ENCODE peak calls at places on chromosomes 11 and 22, in five cellular contexts. D, Y, S, K and H are unnamed samples.

GRCh38 chr11:78898376-78898775 is 323.7 kb upstream of the NARS2 start:
- DNase-seq in D (no peak), Y (no peak), K (no peak), S (no peak), H (no peak)

GRCh38 chr11:2301631-2302272 is at the start of the genes C11orf21 and TSPAN32:
- DNase-seq in Y (no peak), S (peak), D (no peak), K (peak), H (peak)

GRCh38 chr11:111602865-111603632 is 800 bp downstream of the SIK2 start:
- DNase-seq in Y (peak), D (peak), K (peak), S (peak), H (peak)

GRCh38 chr22:45919504-45920286 is 57.3 kb downstream of the WNT7B start:
- DNase-seq in Y (no peak), D (peak), K (peak), S (no peak), H (no peak)

GRCh38 chr22:22123118-22123959 is 121.2 kb upstream of the VPREB1 start:
- DNase-seq in D (no peak), Y (peak), S (no peak), K (no peak), H (no peak)

GRCh38 chr22:46113110-46113909 is 37.0 kb upstream of the PPARA start:
- DNase-seq in K (no peak), D (no peak), Y (no peak), S (no peak), H (no peak)

GRCh38 chr11:33642461-33643166 is 58.0 kb downstream of the C11orf91 start:
- DNase-seq in S (no peak), K (peak), D (peak), Y (no peak), H (no peak)

GRCh38 chr11:119484741-119485605 is 62.0 kb upstream of the THY1 start:
- DNase-seq in K (no peak), Y (peak), D (no peak), S (no peak), H (no peak)

GRCh38 chr11:119222891-119223290 is 16.8 kb downstream of the CBL start:
- DNase-seq in Y (no peak), K (no peak), D (no peak), S (no peak), H (no peak)

GRCh38 chr22:23110922-23111527 is 30.8 kb downstream of the RSPH14 start:
- DNase-seq in S (no peak), Y (no peak), K (no peak), D (no peak), H (no peak)

GRCh38 chr11:75492181-75492820 is 33.4 kb downstream of the GDPD5 start:
- DNase-seq in K (peak), D (peak), Y (peak), S (no peak), H (no peak)

DNA sequence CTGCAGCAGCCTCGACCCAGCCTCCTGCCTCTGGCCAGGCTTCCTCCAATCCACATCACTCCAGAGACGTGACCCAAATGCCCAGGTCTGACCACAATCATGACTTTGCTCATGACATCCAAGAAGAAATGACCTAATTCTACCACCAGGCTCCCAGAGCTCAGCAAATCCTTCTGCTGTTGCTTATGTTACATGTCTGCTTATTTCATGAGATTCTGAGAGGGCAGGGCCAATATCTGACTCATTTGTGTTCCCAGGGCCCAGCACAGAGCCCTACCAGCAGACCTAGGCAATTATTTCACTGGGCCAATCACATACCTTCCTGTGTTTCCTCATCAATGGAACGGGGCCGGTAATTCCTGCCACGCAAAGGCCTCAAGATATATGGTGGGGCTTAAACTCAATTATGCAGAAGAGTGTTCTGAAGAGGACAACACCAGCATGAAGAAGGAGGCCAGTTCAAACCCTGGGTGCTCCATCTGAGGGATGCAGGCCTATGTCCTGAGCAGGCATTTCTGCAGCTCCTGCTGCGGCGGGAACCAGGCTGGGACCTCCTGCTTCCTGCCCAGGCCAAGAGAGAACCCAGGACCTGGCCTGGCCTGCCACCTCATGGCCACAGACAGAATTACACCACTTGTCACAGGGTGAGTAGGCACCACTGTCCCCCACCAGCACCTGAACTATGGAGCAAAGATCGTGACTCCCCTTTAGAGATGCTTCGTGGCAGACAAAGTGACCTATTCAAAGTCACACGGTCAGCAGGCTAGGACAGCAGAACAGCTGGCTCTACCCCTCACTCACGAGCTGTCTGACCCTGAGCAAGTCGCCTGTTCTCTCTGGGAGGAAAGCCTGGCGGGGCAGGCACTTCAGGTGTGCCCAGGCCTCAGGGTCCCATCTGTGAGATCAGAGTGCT is 5.8 kb downstream of the CENPM start:
- DNase-seq in D (peak), S (peak), Y (peak), K (peak), H (peak)
- H3K27ac ChIP-seq in D (peak), S (peak), Y (peak), K (peak), H (peak)

DNA sequence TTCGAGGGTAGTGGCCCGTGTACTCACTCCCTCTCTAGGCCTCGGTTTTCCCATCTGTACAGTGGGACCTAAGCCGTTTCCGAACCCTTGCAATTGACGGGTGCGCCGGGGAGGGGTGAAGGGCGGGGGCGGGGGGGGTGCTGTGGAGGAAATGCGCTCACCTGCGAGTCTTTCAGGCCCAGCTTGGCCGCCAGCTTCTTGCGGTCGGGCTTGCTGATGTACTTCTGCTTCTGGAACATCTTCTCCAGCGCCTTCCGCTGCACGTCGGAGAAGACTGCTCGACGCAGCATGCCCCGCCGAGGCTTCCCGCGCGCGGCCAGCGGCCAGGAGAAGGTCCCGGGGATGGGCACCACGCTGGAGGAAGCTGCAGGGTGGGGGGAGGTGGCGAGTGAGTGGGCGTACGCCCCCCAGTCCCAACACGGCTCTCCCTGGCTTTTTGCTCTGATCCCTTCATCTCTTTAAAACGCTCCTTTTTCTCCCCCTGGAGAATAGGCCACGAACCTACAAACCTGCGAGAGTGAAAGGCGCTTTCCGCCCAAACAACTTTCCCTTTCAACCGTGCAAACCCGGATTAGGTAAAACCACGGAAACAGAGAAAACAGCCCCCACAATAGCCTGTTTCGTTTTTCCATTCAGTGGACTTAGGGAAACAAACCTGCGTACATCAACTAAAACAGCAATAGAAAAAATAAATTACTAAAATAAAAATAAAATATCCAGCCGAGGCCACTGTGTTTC is 3.2 kb downstream of the DBX1 start:
- DNase-seq in K (no peak), Y (peak), D (no peak), S (no peak), H (no peak)
- TF ChIP-seq EZH2 in K (no peak), Y (peak), D (peak), S (peak), H (peak)

DNA sequence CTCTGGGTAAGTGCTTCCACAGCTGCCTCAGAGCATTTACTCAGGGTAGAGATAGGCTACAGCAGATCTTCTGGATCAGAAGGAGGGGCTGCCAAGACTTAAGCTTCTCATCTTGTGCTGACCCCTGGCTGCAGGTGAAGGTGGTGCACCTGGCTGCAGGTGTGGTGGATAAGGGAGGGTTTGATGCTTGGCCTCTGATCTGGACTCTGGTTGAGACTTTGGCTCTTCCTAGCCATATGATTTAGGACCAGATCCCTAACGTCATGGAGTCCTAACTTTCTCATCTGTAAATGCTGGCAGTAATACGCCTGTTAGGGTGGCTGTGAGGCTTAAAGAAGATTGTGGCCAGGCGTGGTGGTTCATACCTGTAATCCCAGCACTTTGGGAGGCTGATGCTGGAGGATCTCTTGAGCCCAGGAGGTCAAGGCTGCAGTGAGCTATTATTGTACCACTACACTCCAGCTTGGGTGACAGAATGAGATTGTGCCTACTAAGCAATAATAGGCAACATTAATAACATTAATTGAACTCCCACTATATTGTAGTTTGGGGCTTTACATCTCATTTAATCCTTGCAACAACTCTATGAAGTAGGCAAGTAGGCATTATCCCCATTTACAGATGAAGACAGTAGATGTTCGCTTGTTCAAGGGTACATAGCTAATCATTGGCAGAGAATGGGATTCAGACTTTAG is 10.7 kb downstream of the DTX4 start:
- DNase-seq in Y (peak), D (peak), S (no peak), K (peak), H (no peak)
- H3K4me2 ChIP-seq in Y (no peak), D (no peak), S (no peak), K (no peak), H (no peak)

GRCh38 chr22:29312218-29313125 is 3.0 kb downstream of the RASL10A start:
- DNase-seq in S (no peak), Y (no peak), D (no peak), K (no peak), H (no peak)

GRCh38 chr22:29309332-29310064 is 3.0 kb downstream of the GAS2L1 start:
- DNase-seq in K (peak), D (no peak), Y (no peak), S (no peak), H (no peak)

GRCh38 chr22:29311468-29312217 is 3.9 kb downstream of the RASL10A start:
- DNase-seq in D (no peak), S (no peak), K (no peak), Y (no peak), H (no peak)

GRCh38 chr22:29310065-29310862 is 3.8 kb downstream of the GAS2L1 start:
- DNase-seq in S (no peak), K (no peak), D (peak), Y (no peak), H (no peak)

GRCh38 chr22:29310863-29311339 is 4.5 kb downstream of the GAS2L1 start:
- DNase-seq in Y (peak), S (peak), K (peak), D (peak), H (peak)
- H3K27ac ChIP-seq in Y (no peak), S (peak), K (peak), D (peak), H (peak)

DNA sequence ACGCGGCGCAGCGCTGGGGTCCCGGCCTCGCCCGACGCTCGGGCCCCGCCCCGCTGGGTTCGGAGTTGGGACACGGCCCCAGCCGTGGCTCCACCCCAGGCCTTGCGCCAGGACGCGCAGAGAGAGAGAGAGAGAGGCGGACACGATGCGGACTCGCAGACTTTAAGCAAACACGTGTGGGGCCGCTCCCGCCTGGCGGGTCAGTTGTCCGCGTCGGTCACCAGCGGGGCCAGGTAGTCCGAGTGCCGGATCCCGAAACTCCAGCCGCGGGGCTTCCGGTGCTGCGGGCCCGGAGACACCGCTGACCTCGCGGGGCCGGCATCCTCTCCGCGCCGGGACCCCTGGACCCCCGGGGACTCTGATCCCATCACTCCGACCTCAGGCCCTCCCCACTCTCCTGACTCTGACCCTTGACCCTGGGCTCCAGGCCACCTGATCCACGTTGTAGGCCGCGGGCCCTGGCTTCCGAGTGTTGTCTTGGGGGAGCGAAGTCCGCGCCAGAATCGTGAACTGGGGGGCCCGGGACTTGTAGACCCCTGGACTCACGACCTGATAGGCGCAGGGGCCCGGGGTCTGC is 556 bp upstream of the TYMP start:
- DNase-seq in K (peak), D (no peak), S (peak), Y (peak), H (peak)
- TF ChIP-seq EZH2 in K (no peak), D (no peak), S (no peak), Y (peak), H (peak)

GRCh38 chr11:105923814-105924213 is 98.2 kb downstream of the MSANTD4 start:
- DNase-seq in D (peak), Y (no peak), S (peak), K (peak), H (peak)
- H3K4me2 ChIP-seq in D (peak), Y (no peak), S (no peak), K (peak), H (peak)